ENCODE peak calls at places on chromosomes 1 and 21, in nine cellular contexts. E is A673; V is right cardiac atrium; O is suprapubic skin; P is uterus; X is CD8-positive, alpha-beta T cell; M is aorta; A is upper lobe of right lung; Q is effector memory CD4-positive, alpha-beta T cell. K is an unnamed sample. For H3K27me3 and H3K9me3, the result is how much of the 10 kb centered on the place peaks cover.

GRCh38 chr21:25638634-25639166 is 358 bp upstream of the JAM2 start:
- DNase-seq in E (no peak), V (no peak), O (no peak), P (no peak), X (no peak), M (no peak), A (no peak), Q (no peak), K (no peak)

GRCh38 chr21:38470762-38471161 is 27.5 kb downstream of the ERG start:
- DNase-seq in E (no peak), V (no peak), O (no peak), P (no peak), X (no peak), M (no peak), A (no peak), Q (no peak), K (no peak)

GRCh38 chr1:228379666-228380065 is 27.0 kb downstream of the TRIM11 start:
- DNase-seq in E (no peak), V (no peak), O (no peak), P (no peak), X (no peak), M (peak), A (peak), Q (no peak), K (no peak)

GRCh38 chr1:236860674-236861073 is 65.6 kb downstream of the MTR start:
- DNase-seq in E (no peak), V (no peak), O (no peak), P (no peak), X (no peak), M (no peak), A (no peak), Q (no peak), K (no peak)

GRCh38 chr1:229597877-229598276 is 28.0 kb downstream of the TAF5L start:
- DNase-seq in E (no peak), V (no peak), O (no peak), P (no peak), X (no peak), M (no peak), A (no peak), Q (no peak), K (no peak)

GRCh38 chr1:15799928-15800835 is 7.3 kb downstream of the UQCRHL start:
- DNase-seq in E (no peak), V (peak), O (no peak), P (no peak), X (no peak), M (no peak), A (peak), Q (no peak), K (no peak)

GRCh38 chr1:172779501-172779900 is 120.6 kb downstream of the FASLG start:
- DNase-seq in E (no peak), V (no peak), O (no peak), P (no peak), X (no peak), M (no peak), A (no peak), Q (no peak), K (no peak)

GRCh38 chr1:171142451-171143121 is 42.5 kb upstream of the FMO2 start:
- DNase-seq in E (no peak), V (peak), O (no peak), P (peak), X (no peak), M (no peak), A (no peak), Q (no peak), K (no peak)

GRCh38 chr1:204873714-204874113 is 3.1 kb downstream of the NFASC start:
- DNase-seq in E (no peak), V (no peak), O (no peak), P (no peak), X (no peak), M (no peak), A (no peak), Q (no peak), K (no peak)

GRCh38 chr1:205782627-205783470 is 7.6 kb upstream of the RAB29 start:
- DNase-seq in E (no peak), V (no peak), O (no peak), P (no peak), X (no peak), M (no peak), A (no peak), Q (no peak), K (peak)

GRCh38 chr21:44871576-44872265 is 1.8 kb downstream of the PTTG1IP start:
- DNase-seq in E (no peak), V (peak), O (no peak), P (no peak), X (no peak), M (peak), A (peak), Q (no peak), K (no peak)

GRCh38 chr1:183139281-183139942 is 46.7 kb upstream of the LAMC2 start:
- DNase-seq in E (peak), V (no peak), O (no peak), P (no peak), X (no peak), M (no peak), A (no peak), Q (no peak), K (no peak)

GRCh38 chr1:43951021-43951985 is 4.6 kb downstream of the IPO13 start:
- DNase-seq in E (no peak), V (no peak), O (no peak), P (no peak), X (no peak), M (no peak), A (no peak), Q (no peak), K (no peak)

GRCh38 chr1:205199090-205199930 is 12.2 kb downstream of the DSTYK start:
- DNase-seq in E (no peak), V (no peak), O (no peak), P (no peak), X (no peak), M (no peak), A (no peak), Q (no peak), K (no peak)

GRCh38 chr21:42906222-42906621 is 13.1 kb downstream of the NDUFV3 start:
- DNase-seq in E (no peak), V (no peak), O (no peak), P (no peak), X (no peak), M (no peak), A (no peak), Q (no peak), K (no peak)

GRCh38 chr1:42745851-42746250 is 5.8 kb upstream of the CLDN19 start:
- DNase-seq in E (no peak), V (no peak), O (peak), P (no peak), X (no peak), M (no peak), A (no peak), Q (no peak), K (no peak)

GRCh38 chr1:235500971-235501540 is 3.2 kb downstream of the B3GALNT2 start:
- DNase-seq in E (no peak), V (no peak), O (no peak), P (no peak), X (no peak), M (no peak), A (no peak), Q (no peak), K (no peak)

GRCh38 chr21:41769106-41769505 is 2.3 kb upstream of the RIPK4 start:
- DNase-seq in E (no peak), V (no peak), O (no peak), P (no peak), X (no peak), M (peak), A (peak), Q (no peak), K (no peak)
- H3K27me3 ChIP-seq in E (under half), V (under half), O (half or more), P (under half), X (under half), M (under half), A (half or more), Q (under half), K (under half)

DNA sequence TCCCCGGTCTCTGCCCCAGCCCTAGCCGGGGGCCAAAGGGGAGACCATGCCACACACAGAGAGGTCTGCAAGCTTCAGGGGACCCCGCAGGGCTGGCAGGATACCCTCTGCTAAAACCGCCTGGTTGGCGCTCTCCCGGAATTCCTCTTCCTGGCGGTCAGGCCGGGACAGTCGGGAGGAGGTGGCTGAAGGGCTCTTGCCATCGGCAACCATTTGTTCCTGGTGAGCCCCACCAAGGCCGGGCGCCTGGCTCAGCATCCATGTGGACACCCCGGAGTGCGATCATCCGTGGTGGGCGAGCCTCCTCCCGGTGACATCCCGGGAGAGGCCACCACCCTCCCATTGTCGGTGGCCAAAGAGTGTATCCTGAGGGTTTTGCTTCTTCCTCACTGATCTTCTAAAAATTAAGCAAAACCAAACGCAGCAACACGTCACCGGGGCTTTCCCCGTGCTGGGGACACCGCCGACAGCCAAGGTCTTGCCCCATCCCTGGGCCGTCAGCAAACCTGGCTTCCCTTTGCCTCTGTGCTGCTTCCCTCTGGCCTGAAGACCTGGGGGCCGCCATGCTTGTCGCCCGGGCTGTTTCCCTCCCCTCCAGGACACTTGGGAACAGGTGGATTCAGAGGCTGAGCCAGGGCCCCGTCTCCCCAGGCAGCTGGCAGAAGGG is 59.1 kb upstream of the TTC34 start:
- DNase-seq in E (no peak), V (peak), O (no peak), P (no peak), X (no peak), M (peak), A (no peak), Q (no peak), K (no peak)
- H3K9me3 ChIP-seq in E (under half), V (under half), O (under half), P (under half), X (under half), M (under half), A (under half), Q (under half), K (under half)

GRCh38 chr21:36423772-36424433 is 38.7 kb downstream of the CHAF1B start:
- DNase-seq in E (no peak), V (no peak), O (no peak), P (no peak), X (no peak), M (peak), A (no peak), Q (no peak), K (no peak)

GRCh38 chr21:36420571-36421339 is 35.6 kb downstream of the CHAF1B start:
- DNase-seq in E (no peak), V (no peak), O (no peak), P (no peak), X (no peak), M (peak), A (no peak), Q (no peak), K (no peak)

GRCh38 chr21:36422279-36423098 is 37.3 kb downstream of the CHAF1B start:
- DNase-seq in E (peak), V (peak), O (no peak), P (no peak), X (no peak), M (peak), A (peak), Q (no peak), K (no peak)

GRCh38 chr21:36419241-36419640 is 34.0 kb downstream of the CHAF1B start:
- DNase-seq in E (no peak), V (no peak), O (no peak), P (no peak), X (no peak), M (peak), A (no peak), Q (no peak), K (no peak)

GRCh38 chr21:36419996-36420395 is 34.8 kb downstream of the CHAF1B start:
- DNase-seq in E (peak), V (peak), O (peak), P (peak), X (peak), M (peak), A (peak), Q (no peak), K (no peak)
- H3K27ac ChIP-seq in E (peak), V (no peak), O (no peak), P (no peak), X (no peak), M (no peak), A (no peak), Q (no peak), K (no peak)

DNA sequence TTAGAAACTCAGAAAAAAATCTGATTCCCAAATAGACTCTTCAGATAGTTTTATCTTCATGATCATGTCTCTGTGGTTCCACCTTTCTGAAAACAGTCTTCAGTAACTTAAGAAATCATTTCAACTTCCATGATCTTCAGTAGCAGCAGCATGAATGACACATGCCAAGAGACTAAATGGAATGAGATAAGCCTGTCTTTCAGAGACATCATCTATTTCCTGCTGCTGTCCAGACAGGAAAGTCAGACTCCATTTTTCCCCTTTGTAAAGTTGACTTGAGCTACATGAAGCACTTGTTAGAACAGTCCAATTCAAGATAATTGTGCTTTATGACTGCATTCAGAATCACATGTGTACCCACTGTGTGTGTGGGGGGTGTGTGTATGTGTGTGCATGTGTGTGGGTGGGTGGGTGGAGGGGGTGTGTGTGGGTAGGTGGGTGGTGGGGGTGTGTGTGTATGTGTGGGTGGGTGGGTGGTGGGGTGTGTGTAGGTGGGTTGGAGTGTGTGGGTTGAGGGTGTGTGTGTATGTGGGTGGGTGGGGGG is 58.8 kb downstream of the CLIC4 start:
- DNase-seq in E (peak), V (no peak), O (no peak), P (no peak), X (no peak), M (no peak), A (no peak), Q (no peak), K (no peak)
- H3K27me3 ChIP-seq in E (under half), V (under half), O (under half), P (under half), X (under half), M (under half), A (under half), Q (under half), K (under half)

GRCh38 chr1:239337776-239338435 is 48.5 kb upstream of the CHRM3 start:
- DNase-seq in E (no peak), V (no peak), O (no peak), P (no peak), X (no peak), M (no peak), A (no peak), Q (no peak), K (no peak)
- H3K9me3 ChIP-seq in E (under half), V (under half), O (under half), P (under half), X (under half), M (under half), A (under half), Q (under half), K (under half)

GRCh38 chr1:153366261-153366660 is 8.6 kb downstream of the S100A9 start:
- DNase-seq in E (no peak), V (no peak), O (peak), P (no peak), X (no peak), M (no peak), A (no peak), Q (no peak), K (no peak)
- H3K27ac ChIP-seq in E (no peak), V (no peak), O (no peak), P (no peak), X (no peak), M (no peak), A (no peak), Q (no peak), K (no peak)

DNA sequence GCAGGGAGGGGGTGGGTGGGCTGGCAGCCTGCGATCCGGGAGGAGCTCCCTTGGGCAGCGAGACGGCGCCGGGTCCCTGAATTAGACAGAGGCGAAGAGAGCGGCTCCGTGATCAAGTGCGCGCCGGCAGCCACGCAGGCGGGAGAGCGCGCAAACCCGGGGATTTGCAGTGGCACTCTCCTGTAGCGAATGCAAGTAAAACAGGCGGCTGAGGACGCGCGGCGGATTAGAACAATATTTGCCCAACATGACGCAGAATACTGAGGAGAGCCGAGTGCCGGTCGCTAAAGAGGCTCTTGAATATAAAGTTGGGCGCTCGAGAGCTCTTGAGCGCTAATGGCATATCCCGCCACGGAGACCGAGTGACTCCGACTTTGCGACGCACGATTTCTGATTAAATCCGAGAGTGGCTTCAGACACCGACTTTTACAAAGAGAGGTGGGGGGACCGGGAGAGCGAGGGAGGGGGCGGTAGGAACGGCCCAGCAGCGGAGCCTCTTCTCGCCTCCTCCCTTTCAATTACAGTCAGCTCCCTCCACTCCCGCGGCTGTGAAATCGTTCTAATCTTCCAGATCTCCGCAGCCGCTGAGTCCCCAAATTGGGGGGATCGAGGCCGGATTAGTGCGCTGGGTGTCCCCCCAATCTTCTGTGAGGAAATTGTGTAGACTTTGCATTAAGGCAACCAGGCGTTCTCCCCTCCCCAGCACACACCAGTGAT is 2.2 kb downstream of the PAX7 start:
- DNase-seq in E (peak), V (no peak), O (no peak), P (no peak), X (no peak), M (no peak), A (peak), Q (no peak), K (no peak)
- H3K27me3 ChIP-seq in E (under half), V (under half), O (half or more), P (half or more), X (under half), M (under half), A (half or more), Q (half or more), K (half or more)

DNA sequence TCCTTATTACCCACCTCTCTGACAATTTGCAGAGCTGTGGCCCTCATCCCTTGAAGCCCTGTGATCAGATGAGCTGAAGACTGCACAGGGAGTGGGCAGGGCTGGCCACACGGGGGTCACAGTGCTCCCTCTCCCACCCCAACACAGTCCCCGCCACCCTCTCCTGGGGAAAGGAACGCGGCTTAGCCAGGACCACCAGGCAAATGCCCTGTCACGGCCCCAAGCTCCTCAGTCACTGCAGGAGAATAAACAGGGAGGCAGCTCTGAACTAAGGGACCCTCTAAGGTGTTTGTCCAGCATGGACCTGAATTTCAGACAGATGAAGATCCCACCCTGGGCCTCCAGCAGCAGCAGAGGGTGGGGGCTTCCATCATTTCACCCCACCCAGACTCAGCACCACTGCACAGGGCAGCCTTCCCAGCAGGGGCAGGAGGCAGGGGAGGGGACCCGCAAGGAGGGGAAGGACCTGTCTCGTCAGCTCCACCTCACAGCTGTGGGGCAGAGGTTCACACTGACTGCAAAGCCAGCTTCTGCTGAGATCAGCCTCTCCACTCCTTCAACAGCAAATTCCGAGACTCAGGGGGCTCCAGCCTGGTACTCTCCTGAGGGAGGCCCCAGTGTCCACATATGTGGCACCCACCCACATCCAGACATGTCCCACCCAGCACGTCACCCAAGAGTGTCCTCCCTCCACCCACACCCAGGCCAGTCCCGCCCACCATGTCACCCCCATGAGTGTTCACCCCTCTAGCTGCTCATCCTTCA is 329.7 kb downstream of the NPHP4 start:
- DNase-seq in E (no peak), V (no peak), O (no peak), P (no peak), X (no peak), M (peak), A (peak), Q (no peak), K (no peak)
- H3K9me3 ChIP-seq in E (under half), V (under half), O (under half), P (under half), X (under half), M (under half), A (under half), Q (under half), K (under half)